ENCODE peak calls at places on chromosomes 1 and 21, in ten cellular contexts. C is esophagus squamous epithelium; L is CD4-positive, CD25-positive, alpha-beta regulatory T cell; Y is CD4-positive, alpha-beta memory T cell; U is aorta; G is A673; A is mesenchymal stem cell; K is prostate gland; E is psoas muscle; M is heart right ventricle. Q is an unnamed sample. For H3K4me1, the result is how much of the 10 kb centered on the place peaks cover.

GRCh38 chr1:117671781-117672501 is 66.1 kb downstream of the TENT5C start:
- DNase-seq in E (peak), U (peak), K (no peak), M (peak), C (no peak), G (peak), L (no peak), Y (no peak), A (peak), Q (no peak)

GRCh38 chr1:98429851-98430496 is 231.5 kb upstream of the SNX7 start:
- DNase-seq in Y (no peak), U (no peak), E (no peak), L (no peak), K (no peak), G (peak), M (no peak), C (no peak), A (no peak), Q (no peak)

GRCh38 chr1:168513656-168514404 is 30.0 kb downstream of the XCL2 start:
- DNase-seq in K (no peak), L (no peak), Y (no peak), U (no peak), A (peak), E (no peak), M (no peak), G (no peak), C (no peak), Q (no peak)

GRCh38 chr1:56409112-56409691 is 170.2 kb downstream of the PLPP3 start:
- DNase-seq in Y (no peak), A (no peak), E (peak), G (no peak), C (no peak), M (peak), K (no peak), L (no peak), U (no peak), Q (no peak)

GRCh38 chr1:104648269-104648691 is 898.6 kb downstream of the AMY1C start:
- DNase-seq in G (peak), M (no peak), K (no peak), U (no peak), E (no peak), A (peak), L (no peak), C (no peak), Y (no peak), Q (no peak)

GRCh38 chr1:26029864-26030481 is 8.4 kb downstream of the EXTL1 start:
- DNase-seq in L (no peak), M (no peak), C (no peak), A (no peak), Y (no peak), K (no peak), E (no peak), U (no peak), G (peak), Q (no peak)

GRCh38 chr1:239682945-239683344 is 296.6 kb downstream of the CHRM3 start:
- DNase-seq in K (no peak), M (no peak), C (no peak), Y (no peak), L (no peak), E (no peak), A (no peak), U (no peak), G (no peak), Q (no peak)

GRCh38 chr1:44828841-44829440 is 14.1 kb downstream of the PTCH2 start:
- DNase-seq in K (no peak), U (peak), L (no peak), E (no peak), G (no peak), A (no peak), C (no peak), M (no peak), Y (no peak), Q (no peak)

GRCh38 chr1:84247425-84248220 is 53.9 kb upstream of the SAMD13 start:
- DNase-seq in G (no peak), U (no peak), K (peak), M (no peak), Y (peak), L (no peak), A (peak), E (no peak), C (no peak), Q (no peak)

GRCh38 chr1:189662190-189662589 is 815.5 kb downstream of the BRINP3 start:
- DNase-seq in A (no peak), E (no peak), U (no peak), Y (no peak), M (no peak), G (no peak), L (no peak), C (no peak), K (no peak), Q (no peak)

GRCh38 chr1:44531785-44532566 is 126.9 kb downstream of the RNF220 start:
- DNase-seq in E (no peak), G (no peak), Y (no peak), C (no peak), K (no peak), M (no peak), A (peak), L (no peak), U (no peak), Q (no peak)

GRCh38 chr1:101262601-101263348 is 26.0 kb downstream of the S1PR1 start:
- DNase-seq in C (no peak), M (no peak), Y (peak), L (no peak), K (no peak), G (no peak), A (peak), E (no peak), U (no peak), Q (no peak)

GRCh38 chr1:220879090-220879508 is at the start of gene HLX:
- DNase-seq in K (peak), A (peak), M (peak), U (peak), E (peak), C (peak), L (no peak), Y (no peak), G (peak), Q (no peak)

GRCh38 chr1:89833183-89834077 is 12.6 kb downstream of the LRRC8D start:
- DNase-seq in M (no peak), C (no peak), G (no peak), K (no peak), E (no peak), Y (no peak), A (no peak), U (no peak), L (no peak), Q (no peak)

GRCh38 chr1:81689531-81689941 is 111.2 kb upstream of the ADGRL2 start:
- DNase-seq in C (no peak), U (no peak), L (no peak), K (no peak), M (no peak), E (no peak), A (peak), Y (no peak), G (no peak), Q (no peak)
- H3K4me1 ChIP-seq in C (under half), U (under half), L (under half), K (under half), M (under half), E (under half), A (under half), Y (under half), G (under half), Q (under half)

GRCh38 chr1:15951341-15952153 is 24.4 kb downstream of the ZBTB17 start:
- DNase-seq in C (no peak), E (no peak), K (no peak), Y (no peak), G (no peak), A (peak), L (no peak), U (no peak), M (no peak), Q (peak)
- H3K4me1 ChIP-seq in C (half or more), E (half or more), K (under half), Y (half or more), G (half or more), A (half or more), L (half or more), U (under half), M (half or more), Q (half or more)

DNA sequence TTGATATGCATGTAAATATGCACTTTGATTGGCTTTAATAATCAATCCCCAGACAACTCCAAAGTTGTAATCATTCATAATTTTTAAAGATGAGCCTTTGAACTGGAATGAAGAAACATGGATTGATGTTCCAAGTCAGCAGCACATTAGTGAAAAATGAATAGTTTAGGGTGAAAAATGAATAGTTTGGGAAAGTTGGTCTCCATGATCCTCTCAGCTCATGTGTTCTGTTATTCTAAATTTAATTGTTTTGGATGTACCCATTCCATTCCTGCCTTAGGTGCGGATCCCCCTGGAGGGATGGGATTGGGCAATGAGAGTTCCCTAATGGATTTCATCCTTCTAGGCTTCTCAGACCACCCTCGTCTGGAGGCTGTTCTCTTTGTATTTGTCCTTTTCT is at the start of gene OR2G3:
- DNase-seq in C (no peak), Y (no peak), K (no peak), L (no peak), M (no peak), G (no peak), U (no peak), E (no peak), A (no peak), Q (no peak)
- H3K4me1 ChIP-seq in C (under half), Y (under half), K (under half), L (under half), M (under half), G (under half), U (under half), E (under half), A (under half), Q (under half)

DNA sequence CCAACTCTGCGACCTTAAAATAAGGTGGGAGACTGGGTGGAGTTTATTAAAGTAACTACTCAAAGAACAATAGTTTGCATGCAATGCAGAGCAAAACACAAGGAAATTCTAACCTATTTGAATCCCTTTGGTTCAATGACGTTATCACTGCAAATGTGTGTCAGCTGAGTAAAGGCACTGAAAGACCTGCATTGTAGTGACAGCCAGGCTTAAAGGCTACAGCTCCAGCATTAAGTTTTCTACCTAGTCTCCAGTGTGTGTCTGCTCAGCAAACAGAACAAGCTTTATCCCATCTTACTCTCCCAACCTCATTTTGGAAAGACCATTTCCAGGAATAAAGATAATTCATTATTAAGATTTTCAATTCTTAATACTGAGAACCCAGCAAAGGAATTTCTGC is 14.3 kb downstream of the PTP4A2 start:
- DNase-seq in E (no peak), A (no peak), C (no peak), G (no peak), Y (no peak), K (no peak), M (no peak), U (no peak), L (no peak), Q (no peak)
- H3K4me1 ChIP-seq in E (half or more), A (under half), C (under half), G (under half), Y (half or more), K (under half), M (half or more), U (under half), L (half or more), Q (half or more)

GRCh38 chr1:202579806-202580205 is 130.4 kb downstream of the SYT2 start:
- DNase-seq in U (no peak), G (no peak), Y (no peak), C (no peak), E (no peak), L (no peak), A (peak), M (no peak), K (no peak), Q (no peak)

GRCh38 chr1:202578565-202578964 is 131.7 kb downstream of the SYT2 start:
- DNase-seq in G (peak), K (no peak), C (no peak), L (no peak), A (peak), E (no peak), Y (no peak), U (no peak), M (no peak), Q (no peak)

GRCh38 chr1:202578001-202578500 is 132.2 kb downstream of the SYT2 start:
- DNase-seq in L (no peak), U (no peak), K (no peak), G (peak), A (peak), C (no peak), M (no peak), E (no peak), Y (no peak), Q (no peak)

GRCh38 chr1:202577381-202577780 is 132.9 kb downstream of the SYT2 start:
- DNase-seq in E (no peak), Y (no peak), U (no peak), M (no peak), K (no peak), L (no peak), G (no peak), A (peak), C (no peak), Q (no peak)

GRCh38 chr1:202580604-202581003 is 129.7 kb downstream of the SYT2 start:
- DNase-seq in U (no peak), M (no peak), C (no peak), Y (no peak), K (no peak), G (peak), E (no peak), L (no peak), A (no peak), Q (no peak)
- H3K4me1 ChIP-seq in U (under half), M (half or more), C (under half), Y (under half), K (under half), G (half or more), E (half or more), L (under half), A (under half), Q (under half)

GRCh38 chr1:164713446-164714204 is 154.6 kb downstream of the PBX1 start:
- DNase-seq in K (no peak), Y (no peak), L (no peak), E (no peak), U (no peak), M (no peak), C (no peak), A (no peak), G (no peak), Q (no peak)
- H3K4me1 ChIP-seq in K (under half), Y (under half), L (under half), E (under half), U (under half), M (half or more), C (under half), A (under half), G (under half), Q (under half)

GRCh38 chr21:39347537-39347936 is 1.4 kb downstream of the HMGN1 start:
- DNase-seq in U (no peak), A (no peak), K (no peak), Y (no peak), L (no peak), G (no peak), M (no peak), C (no peak), E (no peak), Q (no peak)
- H3K4me1 ChIP-seq in U (under half), A (under half), K (under half), Y (under half), L (under half), G (under half), M (under half), C (under half), E (under half), Q (under half)

GRCh38 chr1:36381405-36381804 is 4.3 kb downstream of the STK40 start:
- DNase-seq in A (no peak), U (no peak), E (no peak), L (no peak), C (no peak), M (no peak), G (no peak), Y (no peak), K (no peak), Q (no peak)

GRCh38 chr1:36380782-36381181 is 4.9 kb downstream of the STK40 start:
- DNase-seq in C (no peak), G (no peak), K (no peak), E (no peak), U (no peak), L (no peak), M (no peak), Y (no peak), A (no peak), Q (no peak)

GRCh38 chr1:36383240-36383639 is 2.5 kb downstream of the STK40 start:
- DNase-seq in L (no peak), E (no peak), G (no peak), Y (no peak), K (no peak), U (peak), M (peak), A (no peak), C (no peak), Q (no peak)

GRCh38 chr1:36382669-36383068 is 3.1 kb downstream of the STK40 start:
- DNase-seq in E (no peak), M (no peak), K (no peak), C (no peak), G (no peak), L (no peak), A (no peak), U (no peak), Y (no peak), Q (no peak)

GRCh38 chr1:36382231-36382630 is 3.5 kb downstream of the STK40 start:
- DNase-seq in Y (no peak), A (no peak), M (no peak), E (no peak), L (no peak), C (no peak), U (peak), G (no peak), K (no peak), Q (no peak)
- H3K4me1 ChIP-seq in Y (half or more), A (under half), M (half or more), E (half or more), L (half or more), C (under half), U (under half), G (under half), K (under half), Q (half or more)